ENCODE peak calls at places on chromosomes 4 and X, in five cellular contexts. H, U, P, X and E are unnamed samples.

GRCh38 chr4:119139822-119140252 is 4.2 kb downstream of the MYOZ2 start:
- DNase-seq in H (no peak), U (no peak), P (no peak), X (no peak), E (no peak)

GRCh38 chrX:139563251-139563650 is 32.7 kb downstream of the F9 start:
- DNase-seq in H (no peak), U (no peak), P (no peak), X (no peak), E (no peak)

GRCh38 chrX:103864149-103864548 is 32.1 kb upstream of the RAB9B start:
- DNase-seq in H (no peak), U (no peak), P (no peak), X (no peak), E (no peak)

GRCh38 chr4:68708566-68708965 is 38.1 kb upstream of the UGT2B15 start:
- DNase-seq in H (no peak), U (no peak), P (no peak), X (no peak), E (no peak)

GRCh38 chr4:61086979-61087378 is 113.1 kb upstream of the ADGRL3 start:
- DNase-seq in H (no peak), U (no peak), P (no peak), X (no peak), E (no peak)

GRCh38 chr4:40916218-40916555 is 166.4 kb downstream of the NSUN7 start:
- DNase-seq in H (no peak), U (no peak), P (no peak), X (no peak), E (no peak)

GRCh38 chrX:121958886-121959285 is 911.5 kb downstream of the GLUD2 start:
- DNase-seq in H (no peak), U (no peak), P (no peak), X (no peak), E (no peak)

GRCh38 chr4:86977621-86978184 is 42.9 kb downstream of the AFF1 start:
- DNase-seq in H (peak; percentile 43), U (no peak), P (no peak), X (no peak), E (no peak)

GRCh38 chr4:3111461-3111860 is 37.0 kb downstream of the HTT start:
- DNase-seq in H (no peak), U (no peak), P (no peak), X (no peak), E (no peak)

GRCh38 chrX:45154033-45154360 is 46.7 kb downstream of the DIPK2B start:
- DNase-seq in H (no peak), U (no peak), P (no peak), X (no peak), E (no peak)

GRCh38 chrX:7972586-7972985 is 45.4 kb upstream of the PNPLA4 start:
- DNase-seq in H (no peak), U (no peak), P (no peak), X (no peak), E (no peak)

GRCh38 chr4:174352405-174352804 is 68.7 kb downstream of the CEP44 start:
- DNase-seq in H (no peak), U (no peak), P (no peak), X (no peak), E (no peak)

GRCh38 chr4:91325495-91325894 is 978.3 kb upstream of the GRID2 start:
- DNase-seq in H (peak; percentile 68), U (no peak), P (no peak), X (no peak), E (no peak)

GRCh38 chr4:39648213-39648612 is 9.5 kb upstream of the SMIM14 start:
- DNase-seq in H (no peak), U (no peak), P (no peak), X (no peak), E (no peak)

GRCh38 chrX:151695583-151695930 is 299 bp downstream of the PRRG3 start:
- DNase-seq in H (no peak), U (no peak), P (no peak), X (no peak), E (no peak)
- H3K4me3 ChIP-seq in H (no peak overlapping the region), U (no peak overlapping the region), P (peak overlapping the region; percentile 9), X (no peak overlapping the region), E (peak overlapping the region; percentile 23)

DNA sequence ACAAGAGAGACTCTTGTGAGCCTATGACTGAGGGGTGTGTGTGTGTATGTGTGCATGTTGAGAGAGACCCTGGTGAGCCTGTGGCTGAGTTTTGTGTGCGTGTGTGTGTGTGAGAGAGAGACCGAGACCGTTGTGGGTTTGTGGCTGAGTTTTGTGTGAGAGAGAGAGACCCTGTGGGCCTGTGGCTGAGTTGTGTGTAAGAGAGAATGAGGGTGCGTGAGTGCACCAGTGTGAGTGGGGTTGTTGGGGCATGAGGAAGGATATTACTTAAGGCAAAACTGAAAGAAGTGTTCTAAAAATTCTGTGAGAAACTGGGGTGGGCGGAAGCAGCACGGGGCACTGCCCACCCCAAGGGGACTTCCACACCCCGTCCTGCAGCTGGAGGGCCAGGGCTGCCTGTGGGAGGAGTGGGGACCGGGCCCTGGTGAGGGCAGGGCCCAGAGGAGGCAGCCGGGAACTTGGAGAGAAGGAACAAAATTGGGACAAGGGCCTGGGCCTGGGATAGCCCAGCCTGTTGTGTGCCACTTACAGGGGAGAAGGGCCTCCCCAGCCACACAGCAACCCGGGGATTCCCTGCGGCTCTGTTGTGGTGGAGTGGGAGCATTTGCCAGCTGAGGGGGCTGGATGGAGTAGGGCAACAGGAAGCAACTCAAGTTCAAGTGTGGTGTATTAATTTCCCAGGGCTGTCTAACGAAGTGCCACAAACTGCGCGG is 22.0 kb downstream of the TMEM131L start:
- DNase-seq in H (no peak), U (peak; percentile 81), P (no peak), X (peak; percentile 44), E (no peak)
- H3K4me3 ChIP-seq in H (no peak overlapping the region), U (peak overlapping the region; percentile 54), P (no peak overlapping the region), X (no peak overlapping the region), E (no peak overlapping the region)

GRCh38 chrX:53088136-53088974 is 5.6 kb upstream of the KANTR start:
- DNase-seq in H (peak; percentile 91), U (peak; percentile 78), P (peak; percentile 90), X (peak; percentile 81), E (peak; percentile 90)
- H3K4me3 ChIP-seq in H (no peak overlapping the region), U (peak overlapping the region; percentile 48), P (peak overlapping the region; percentile 29), X (no peak overlapping the region), E (peak overlapping the region; percentile 17)

GRCh38 chr4:915595-915994 is 16.5 kb downstream of the GAK start:
- DNase-seq in H (peak; percentile 7), U (no peak), P (no peak), X (no peak), E (no peak)
- H3K4me3 ChIP-seq in H (no peak overlapping the region), U (no peak overlapping the region), P (peak overlapping the region; percentile 18), X (no peak overlapping the region), E (no peak overlapping the region)